ENCODE peak calls at places on chromosome 17, in six cellular contexts. D, Z, M, F, Y and O are unnamed samples.
A peak's percentile ranks its signal among the peaks of the same experiment; 100 is the strongest.

GRCh38 chr17:1351967-1352366 is 48.1 kb downstream of the YWHAE start:
- DNase-seq in Y (no peak), M (no peak), F (no peak), Z (no peak), D (no peak), O (no peak)

GRCh38 chr17:64063766-64064224 is 43.4 kb upstream of the ICAM2 start:
- DNase-seq in Y (peak; percentile 76), Z (no peak), M (no peak), F (no peak), D (peak; percentile 48), O (peak; percentile 85)

GRCh38 chr17:43545383-43545632 is 832 bp downstream of the ETV4 start:
- DNase-seq in Y (peak; percentile 45), Z (no peak), M (no peak), F (peak; percentile 47), D (no peak), O (peak; percentile 28)

GRCh38 chr17:67386965-67387551 is 10.0 kb downstream of the PITPNC1 start:
- DNase-seq in Z (peak; percentile 64), M (no peak), D (peak; percentile 56), Y (peak; percentile 60), F (no peak), O (peak; percentile 42)

GRCh38 chr17:32206816-32207215 is 58.8 kb upstream of the RHBDL3 start:
- DNase-seq in M (no peak), Z (no peak), F (no peak), Y (no peak), D (no peak), O (no peak)

GRCh38 chr17:4560837-4561241 is 462 bp upstream of the GGT6 start:
- DNase-seq in Y (peak; percentile 21), M (no peak), Z (no peak), D (peak; percentile 27), F (no peak), O (no peak)

GRCh38 chr17:32156656-32157055 is 14.4 kb downstream of the RHOT1 start:
- DNase-seq in Y (no peak), Z (no peak), D (no peak), F (no peak), M (no peak), O (no peak)

GRCh38 chr17:68172461-68172954 is 75.3 kb upstream of the AMZ2 start:
- DNase-seq in M (no peak), F (no peak), D (peak; percentile 67), Z (peak; percentile 63), Y (peak; percentile 81), O (peak; percentile 82)

GRCh38 chr17:6061290-6061689 is 8.9 kb upstream of the WSCD1 start:
- DNase-seq in Z (peak; percentile 16), D (peak; percentile 19), Y (no peak), M (no peak), F (no peak), O (no peak)

GRCh38 chr17:36534117-36534880 is at the start of gene MYO19:
- DNase-seq in F (peak; percentile 48), M (peak; percentile 54), Z (peak; percentile 67), D (peak; percentile 62), Y (peak; percentile 82), O (peak; percentile 72)

GRCh38 chr17:36534881-36535668 is at the start of gene PIGW:
- DNase-seq in D (peak; percentile 82), Y (peak; percentile 93), Z (peak; percentile 78), F (peak; percentile 85), M (peak; percentile 84), O (peak; percentile 89)

GRCh38 chr17:36532435-36532975 is 2.2 kb downstream of the MYO19 start:
- DNase-seq in Z (no peak), F (no peak), M (no peak), Y (no peak), D (no peak), O (no peak)

GRCh38 chr17:36535669-36536081 is 888 bp downstream of the PIGW start:
- DNase-seq in Y (no peak), M (no peak), Z (no peak), F (no peak), D (no peak), O (no peak)
- TF ChIP-seq POLR2AphosphoS5 in Y (no peak), M (no peak), Z (no peak), F (no peak), D (no peak), O (no peak)

DNA sequence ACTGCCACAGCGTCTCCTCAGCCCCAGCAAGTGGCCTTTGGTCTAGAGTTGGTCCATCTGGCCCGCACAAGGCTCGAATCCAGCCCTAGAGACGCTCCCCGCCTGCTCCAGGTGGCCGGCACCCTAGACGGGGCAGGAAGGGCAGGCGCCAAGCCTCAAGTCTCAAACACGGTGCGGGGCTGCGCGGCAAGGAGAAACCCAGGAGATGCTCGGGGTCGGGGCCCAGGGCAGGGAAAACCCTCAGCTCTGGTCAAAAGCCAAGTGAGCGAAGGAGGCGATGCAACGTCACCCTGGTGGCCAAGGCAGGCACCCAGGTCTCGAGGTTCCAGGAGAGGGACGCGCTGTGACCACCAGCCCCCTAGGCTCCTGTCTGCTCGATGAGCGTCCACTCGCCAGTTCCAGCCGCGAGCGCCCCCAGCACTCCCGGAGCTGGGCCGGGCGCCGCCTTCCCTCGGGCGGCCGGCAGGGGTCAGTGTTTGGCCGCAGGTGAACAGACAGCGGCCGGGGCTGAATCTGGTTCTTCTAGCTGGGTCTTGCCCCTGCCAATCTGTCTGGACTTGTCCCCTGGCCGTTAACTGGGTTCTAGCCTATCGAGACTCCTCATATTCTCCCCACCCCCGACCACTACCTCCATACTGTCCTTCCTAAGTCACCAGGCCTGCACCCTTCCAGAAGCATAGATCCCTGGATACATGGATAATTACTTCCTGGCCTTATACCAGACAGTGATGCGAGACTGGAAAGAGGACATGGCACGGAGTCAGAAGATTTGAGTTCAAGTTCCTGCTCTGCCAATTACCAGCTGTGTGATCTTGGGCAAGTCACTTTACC is 44.0 kb downstream of the PRAC1 start:
- DNase-seq in Z (peak; percentile 28), D (peak; percentile 48), M (peak; percentile 70), Y (peak; percentile 68), F (peak; percentile 67), O (peak; percentile 71)
- TF ChIP-seq POLR2AphosphoS5 in Z (no peak), D (no peak), M (no peak), Y (no peak), F (no peak), O (no peak)

DNA sequence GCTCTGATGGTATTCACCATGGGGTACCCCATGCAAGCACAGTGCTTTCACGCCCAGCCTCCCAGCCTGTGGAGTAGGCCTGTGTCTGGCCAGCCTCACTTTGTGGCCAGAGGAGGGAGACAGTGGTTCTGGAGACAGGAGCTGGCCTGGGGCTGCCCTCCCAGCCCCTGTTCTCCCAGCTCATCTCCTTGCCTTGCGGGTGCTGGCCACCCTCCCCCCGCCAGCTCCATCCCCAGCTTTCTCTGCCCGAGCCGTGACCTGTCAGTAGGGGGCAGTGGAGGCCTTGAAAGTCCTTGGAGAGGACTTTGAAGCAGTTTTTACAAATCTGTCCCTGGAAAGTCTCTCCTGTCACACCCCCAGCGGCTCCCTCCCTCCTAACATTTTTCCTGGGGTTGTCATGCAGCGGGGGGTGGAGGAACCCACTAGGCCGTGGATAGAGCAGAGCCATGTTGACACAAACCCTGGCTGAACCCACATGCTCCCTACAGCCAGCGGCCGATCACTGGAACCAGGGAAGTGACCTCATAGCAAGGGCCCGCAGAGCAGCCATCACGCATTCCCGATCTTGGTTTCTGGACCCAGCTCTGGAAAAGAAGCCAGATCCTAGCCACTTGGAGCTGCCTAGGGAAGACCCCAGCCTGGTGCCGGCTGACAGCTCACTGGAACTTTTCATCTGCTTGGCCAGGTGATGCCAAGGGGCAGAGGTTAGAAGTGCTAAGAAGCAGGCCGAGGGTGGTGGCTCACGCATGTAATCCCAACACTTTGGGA is 289.4 kb downstream of the SEC14L1 start:
- DNase-seq in D (peak; percentile 97), Y (peak; percentile 91), F (peak; percentile 80), Z (peak; percentile 48), M (peak; percentile 74), O (peak; percentile 85)
- TF ChIP-seq POLR2AphosphoS5 in D (no peak), Y (peak; percentile 88), F (no peak), Z (no peak), M (no peak), O (peak; percentile 77)

DNA sequence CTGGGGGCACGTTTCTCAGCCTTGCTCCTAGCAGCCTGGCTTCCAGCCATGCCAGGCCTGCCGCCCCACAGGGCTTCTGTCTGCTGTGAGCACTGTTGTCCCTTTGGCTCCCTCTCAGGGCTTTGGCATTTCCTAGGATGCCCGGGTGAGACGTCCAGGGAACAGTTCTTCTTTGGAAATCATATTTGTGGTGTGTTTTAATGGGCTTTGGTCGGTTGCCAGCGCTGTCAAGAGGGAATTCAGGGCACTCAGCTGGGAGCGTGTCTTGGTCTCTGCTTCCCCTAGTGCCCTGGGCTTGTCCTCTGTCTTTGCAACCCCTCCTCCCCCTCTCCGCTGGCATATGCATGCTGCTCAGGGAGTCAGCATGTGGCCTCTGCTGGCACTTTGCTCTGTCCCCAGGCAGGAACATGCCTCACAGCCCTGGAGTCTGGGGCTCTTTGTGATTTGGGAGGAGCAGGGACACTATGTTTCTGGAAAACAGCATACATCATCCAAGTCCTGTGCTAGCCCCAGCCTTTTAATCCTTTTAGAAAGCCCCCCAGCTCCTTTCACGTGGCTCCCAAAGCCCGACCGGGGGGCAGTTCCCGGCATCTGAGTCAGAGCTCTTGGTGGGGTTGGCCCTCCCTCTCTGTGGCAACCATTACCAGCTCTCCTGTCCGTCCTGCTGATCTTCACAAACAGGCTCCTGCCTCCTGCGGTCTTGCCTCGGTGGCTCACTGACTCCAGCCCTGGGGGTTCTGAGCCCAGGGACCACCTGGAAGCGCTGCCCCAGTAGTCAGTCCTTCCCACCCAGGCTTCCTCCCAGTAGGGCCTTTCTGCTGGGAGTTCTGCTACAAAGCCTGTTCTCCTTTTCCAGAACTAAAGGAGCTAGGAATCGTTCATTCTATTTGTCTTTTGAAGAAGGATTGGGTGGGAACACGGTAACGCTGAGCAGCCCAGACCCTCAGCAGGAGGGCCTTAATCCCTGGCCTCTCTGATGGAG is 26.7 kb downstream of the SAP30BP start:
- DNase-seq in F (no peak), D (no peak), M (no peak), Y (peak; percentile 63), Z (peak; percentile 76), O (no peak)
- TF ChIP-seq POLR2AphosphoS5 in F (no peak), D (no peak), M (no peak), Y (no peak), Z (peak; percentile 59), O (no peak)

GRCh38 chr17:74443516-74444296 is 11.8 kb downstream of the GPRC5C start:
- DNase-seq in Y (peak; percentile 55), F (no peak), M (no peak), Z (no peak), D (no peak), O (no peak)
- TF ChIP-seq POLR2AphosphoS5 in Y (no peak), F (no peak), M (no peak), Z (no peak), D (no peak), O (no peak)

GRCh38 chr17:41522301-41523224 is 3.9 kb upstream of the KRT15 start:
- DNase-seq in M (no peak), F (no peak), Y (peak; percentile 50), D (no peak), Z (peak; percentile 81), O (no peak)
- TF ChIP-seq POLR2AphosphoS5 in M (no peak), F (no peak), Y (peak; percentile 27), D (no peak), Z (peak; percentile 90), O (no peak)

DNA sequence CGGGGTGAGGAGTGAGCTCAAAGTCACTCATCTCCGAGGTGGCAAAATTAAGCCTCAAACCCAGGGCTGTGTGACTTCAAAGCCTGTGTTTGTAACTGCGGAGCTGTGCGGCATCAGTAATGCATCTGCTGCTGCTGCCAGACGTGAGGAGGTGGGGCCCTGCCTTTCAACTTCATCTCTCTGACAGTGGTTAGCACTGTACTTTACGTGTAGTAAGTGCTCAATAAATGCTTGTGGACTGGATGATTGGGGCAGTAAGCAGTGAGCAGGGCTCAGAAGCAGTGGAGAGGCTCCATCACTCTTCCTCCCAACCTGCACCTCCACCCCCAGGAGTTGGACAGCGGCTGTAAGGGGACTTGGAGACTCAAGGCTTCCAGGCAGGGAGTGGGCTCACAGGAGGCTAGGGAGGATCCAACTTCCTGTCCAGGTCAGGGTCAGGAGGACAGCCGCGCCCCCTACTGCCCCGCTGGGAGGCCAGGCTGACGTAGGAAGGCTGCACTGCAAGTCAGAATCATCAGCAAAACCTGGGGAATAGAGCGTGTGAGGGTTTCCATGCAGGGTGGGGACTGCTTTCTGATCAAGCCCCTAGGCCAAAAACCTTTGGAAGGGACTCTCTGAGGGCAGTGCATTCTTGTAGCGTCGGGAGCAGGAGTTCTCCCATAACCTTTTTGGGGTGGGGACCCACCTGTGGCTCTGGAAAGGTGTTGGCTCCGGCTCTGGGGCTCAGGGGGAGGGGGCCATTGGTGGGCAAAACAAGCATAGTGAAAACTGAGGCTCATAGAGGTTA is 21.8 kb downstream of the RAI1 start:
- DNase-seq in M (no peak), F (no peak), Z (no peak), Y (no peak), D (peak; percentile 53), O (no peak)
- TF ChIP-seq POLR2AphosphoS5 in M (no peak), F (no peak), Z (no peak), Y (no peak), D (no peak), O (no peak)